ENCODE peak calls at places on chromosomes 3 and 15, in four cellular contexts. G is stomach, V is sigmoid colon, S is endothelial cell of umbilical vein. T is an unnamed sample.

GRCh38 chr15:92810418-92811138 is 89.5 kb upstream of the CHD2 start:
- DNase-seq in V (peak), G (no peak), S (peak), T (no peak)

GRCh38 chr15:81492303-81492702 is 118.3 kb upstream of the TMC3 start:
- DNase-seq in S (peak), V (no peak), G (no peak), T (no peak)

GRCh38 chr15:38275951-38276350 is 23.3 kb downstream of the SPRED1 start:
- DNase-seq in V (no peak), G (no peak), S (no peak), T (no peak)

GRCh38 chr3:45972534-45973402 is 22.9 kb downstream of the FYCO1 start:
- DNase-seq in G (no peak), S (no peak), V (peak), T (no peak)

GRCh38 chr3:130345487-130346079 is at the start of gene COL6A5:
- DNase-seq in V (no peak), S (no peak), G (no peak), T (no peak)

GRCh38 chr15:29695486-29696167 is 126.6 kb downstream of the TJP1 start:
- DNase-seq in V (no peak), G (no peak), S (no peak), T (no peak)

GRCh38 chr3:9473496-9473895 is 76.1 kb downstream of the SETD5 start:
- DNase-seq in G (no peak), V (no peak), S (no peak), T (no peak)

GRCh38 chr3:141360888-141361598 is 7.3 kb upstream of the ZBTB38 start:
- DNase-seq in G (no peak), S (peak), V (no peak), T (peak)

GRCh38 chr3:141250828-141251227 is 19.2 kb downstream of the PXYLP1 start:
- DNase-seq in S (no peak), V (no peak), G (no peak), T (no peak)

GRCh38 chr3:120497318-120497717 is 46.5 kb upstream of the FSTL1 start:
- DNase-seq in S (peak), V (no peak), G (no peak), T (no peak)

GRCh38 chr3:192566706-192567290 is 160.5 kb downstream of the FGF12 start:
- DNase-seq in V (peak), G (peak), S (peak), T (peak)

GRCh38 chr3:76566904-76567303 is 473.0 kb upstream of the ROBO2 start:
- DNase-seq in G (no peak), V (no peak), S (no peak), T (no peak)

GRCh38 chr15:31383150-31383549 is 56.5 kb downstream of the KLF13 start:
- DNase-seq in V (no peak), G (no peak), S (no peak), T (no peak)

GRCh38 chr3:151398895-151399294 is 14.3 kb upstream of the P2RY12 start:
- DNase-seq in S (no peak), V (no peak), G (no peak), T (no peak)

GRCh38 chr3:81581966-81582599 is 179.4 kb downstream of the GBE1 start:
- DNase-seq in V (no peak), S (peak), G (peak), T (no peak)

GRCh38 chr15:67501836-67502461 is 19.0 kb upstream of the C15orf61 start:
- DNase-seq in S (peak), V (no peak), G (no peak), T (no peak)

GRCh38 chr3:195258449-195259145 is 12.4 kb downstream of the XXYLT1 start:
- DNase-seq in S (peak), V (peak), G (no peak), T (no peak)

GRCh38 chr15:29223640-29224039 is 46.0 kb downstream of the NSMCE3 start:
- DNase-seq in S (no peak), G (no peak), V (no peak), T (no peak)

GRCh38 chr15:69591905-69592508 is 139.4 kb downstream of the RPLP1 start:
- DNase-seq in G (no peak), S (no peak), V (no peak), T (no peak)

GRCh38 chr3:167198949-167199348 is 181.1 kb downstream of the ZBBX start:
- DNase-seq in S (no peak), G (no peak), V (no peak), T (no peak)

GRCh38 chr3:133995264-133995663 is 34.5 kb downstream of the SLCO2A1 start:
- DNase-seq in G (no peak), V (peak), S (no peak), T (no peak)

GRCh38 chr15:70582143-70582945 is 181.0 kb downstream of the UACA start:
- DNase-seq in V (no peak), G (no peak), S (no peak), T (no peak)

GRCh38 chr3:149368850-149369497 is 8.5 kb downstream of the TM4SF1 start:
- DNase-seq in S (peak), V (no peak), G (no peak), T (no peak)

GRCh38 chr3:149364624-149365023 is 12.8 kb downstream of the TM4SF1 start:
- DNase-seq in V (no peak), S (no peak), G (no peak), T (no peak)

GRCh38 chr3:149368201-149368849 is 9.1 kb downstream of the TM4SF1 start:
- DNase-seq in V (no peak), G (no peak), S (peak), T (no peak)

GRCh38 chr3:149366031-149366430 is 11.4 kb downstream of the TM4SF1 start:
- DNase-seq in G (no peak), S (no peak), V (no peak), T (no peak)

DNA sequence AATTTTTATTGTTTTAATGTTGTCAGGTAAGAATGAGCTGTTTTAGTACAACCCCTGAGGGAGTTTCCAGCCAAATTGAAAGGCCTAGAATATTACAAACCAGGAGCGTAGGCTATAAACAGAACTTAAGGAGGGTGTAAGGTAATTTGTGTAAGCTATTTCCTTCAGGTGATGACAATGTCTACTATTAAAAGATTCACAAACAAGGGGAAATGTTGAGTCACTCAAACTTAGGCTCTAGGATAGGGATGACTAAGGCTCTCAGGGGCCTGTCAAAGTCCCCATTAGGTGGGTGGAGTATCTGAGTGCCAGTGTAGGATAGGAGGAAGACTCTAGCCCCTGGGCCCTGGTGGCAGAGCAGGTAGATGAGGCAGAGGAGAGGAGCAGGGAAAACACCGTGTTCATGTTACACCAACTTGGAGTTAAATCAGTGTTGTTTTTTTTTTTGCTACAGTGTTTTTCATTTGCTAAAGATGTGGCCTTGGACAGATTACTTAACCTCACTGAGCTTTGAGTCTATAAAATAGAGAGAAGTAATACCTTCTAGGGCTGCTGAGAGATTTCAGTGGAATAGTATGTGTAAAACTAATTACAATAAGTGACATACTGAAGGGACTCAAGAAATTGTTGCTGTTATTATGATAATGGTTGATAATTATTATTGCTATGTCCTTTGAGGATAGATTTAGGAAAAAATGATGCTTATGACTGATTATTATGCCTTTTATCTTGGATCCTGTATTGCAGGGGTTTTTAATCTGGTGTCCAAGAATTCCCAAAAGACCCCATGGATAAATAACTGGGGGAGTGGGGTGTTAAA is 10.2 kb downstream of the TM4SF1 start:
- DNase-seq in V (no peak), G (no peak), S (peak), T (no peak)
- TF ChIP-seq POLR2AphosphoS5 in V (no peak), G (peak), S (no peak), T (no peak)

GRCh38 chr3:37183976-37184375 is 9.6 kb upstream of the LRRFIP2 start:
- DNase-seq in G (no peak), V (no peak), S (no peak), T (no peak)

GRCh38 chr3:37179144-37179967 is 5.0 kb upstream of the LRRFIP2 start:
- DNase-seq in S (no peak), G (no peak), V (no peak), T (no peak)

GRCh38 chr3:37181766-37182165 is 7.4 kb upstream of the LRRFIP2 start:
- DNase-seq in V (no peak), S (no peak), G (no peak), T (no peak)

GRCh38 chr3:37182816-37183215 is 8.4 kb upstream of the LRRFIP2 start:
- DNase-seq in S (no peak), V (no peak), G (no peak), T (no peak)

DNA sequence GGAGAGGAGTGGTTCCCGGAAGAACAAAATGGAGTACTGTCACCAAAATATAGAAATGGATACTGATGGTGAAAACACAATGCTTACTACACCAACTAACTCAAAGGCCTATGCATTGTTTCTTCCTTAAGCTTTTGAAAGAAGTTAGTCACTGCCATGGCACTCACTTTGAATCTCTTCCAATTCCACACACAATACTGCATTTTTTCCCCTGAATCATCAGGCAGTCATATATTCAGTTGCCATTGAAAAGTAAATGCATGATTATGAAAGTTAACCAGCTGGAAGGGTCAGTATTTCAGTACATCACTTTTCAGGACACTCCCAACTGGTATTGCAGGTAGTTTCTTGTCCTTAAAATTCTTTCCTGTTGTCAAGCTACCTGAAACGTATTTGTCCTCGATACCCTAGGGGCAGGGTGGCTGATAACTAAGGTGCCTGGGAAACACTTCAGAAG is 9.0 kb upstream of the LRRFIP2 start:
- DNase-seq in S (peak), V (no peak), G (no peak), T (no peak)
- TF ChIP-seq POLR2AphosphoS5 in S (no peak), V (no peak), G (no peak), T (no peak)

GRCh38 chr3:71961378-71961777 is 176.4 kb upstream of the PROK2 start:
- DNase-seq in G (no peak), S (no peak), V (no peak), T (no peak)

GRCh38 chr3:71951842-71952241 is 166.9 kb upstream of the PROK2 start:
- DNase-seq in V (no peak), G (no peak), S (no peak), T (no peak)

GRCh38 chr3:71958533-71958932 is 173.6 kb upstream of the PROK2 start:
- DNase-seq in G (no peak), S (no peak), V (no peak), T (no peak)

GRCh38 chr3:71956716-71957115 is 171.8 kb upstream of the PROK2 start:
- DNase-seq in S (no peak), G (no peak), V (no peak), T (no peak)

GRCh38 chr3:71955549-71956373 is 170.8 kb upstream of the PROK2 start:
- DNase-seq in S (peak), V (peak), G (peak), T (no peak)
- TF ChIP-seq POLR2AphosphoS5 in S (no peak), V (peak), G (peak), T (no peak)

DNA sequence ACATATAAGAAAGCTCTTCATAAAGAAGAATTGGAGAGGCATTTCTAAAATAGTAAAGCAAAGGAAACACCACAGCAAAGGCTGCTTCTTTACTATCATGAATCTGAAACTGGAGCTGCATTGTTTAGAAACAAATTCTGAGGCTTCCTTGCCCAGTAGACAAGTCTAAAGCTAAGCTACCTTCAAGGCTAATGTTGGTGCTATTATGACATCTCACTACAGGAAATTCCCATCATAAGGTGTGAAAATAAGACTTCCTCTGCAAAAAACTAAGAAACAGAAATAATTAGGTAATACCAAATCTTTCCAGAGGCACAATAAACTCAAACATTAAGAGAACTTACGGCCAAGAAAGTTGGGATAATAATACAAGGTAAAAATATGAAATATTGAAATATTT is 89.9 kb upstream of the P3H2 start:
- DNase-seq in G (no peak), S (no peak), V (no peak), T (no peak)
- TF ChIP-seq POLR2AphosphoS5 in G (no peak), S (no peak), V (no peak), T (no peak)

GRCh38 chr3:175664911-175665310 is 805.8 kb downstream of the NAALADL2 start:
- DNase-seq in S (no peak), V (no peak), G (no peak), T (no peak)
- TF ChIP-seq POLR2AphosphoS5 in S (no peak), V (no peak), G (no peak), T (no peak)

DNA sequence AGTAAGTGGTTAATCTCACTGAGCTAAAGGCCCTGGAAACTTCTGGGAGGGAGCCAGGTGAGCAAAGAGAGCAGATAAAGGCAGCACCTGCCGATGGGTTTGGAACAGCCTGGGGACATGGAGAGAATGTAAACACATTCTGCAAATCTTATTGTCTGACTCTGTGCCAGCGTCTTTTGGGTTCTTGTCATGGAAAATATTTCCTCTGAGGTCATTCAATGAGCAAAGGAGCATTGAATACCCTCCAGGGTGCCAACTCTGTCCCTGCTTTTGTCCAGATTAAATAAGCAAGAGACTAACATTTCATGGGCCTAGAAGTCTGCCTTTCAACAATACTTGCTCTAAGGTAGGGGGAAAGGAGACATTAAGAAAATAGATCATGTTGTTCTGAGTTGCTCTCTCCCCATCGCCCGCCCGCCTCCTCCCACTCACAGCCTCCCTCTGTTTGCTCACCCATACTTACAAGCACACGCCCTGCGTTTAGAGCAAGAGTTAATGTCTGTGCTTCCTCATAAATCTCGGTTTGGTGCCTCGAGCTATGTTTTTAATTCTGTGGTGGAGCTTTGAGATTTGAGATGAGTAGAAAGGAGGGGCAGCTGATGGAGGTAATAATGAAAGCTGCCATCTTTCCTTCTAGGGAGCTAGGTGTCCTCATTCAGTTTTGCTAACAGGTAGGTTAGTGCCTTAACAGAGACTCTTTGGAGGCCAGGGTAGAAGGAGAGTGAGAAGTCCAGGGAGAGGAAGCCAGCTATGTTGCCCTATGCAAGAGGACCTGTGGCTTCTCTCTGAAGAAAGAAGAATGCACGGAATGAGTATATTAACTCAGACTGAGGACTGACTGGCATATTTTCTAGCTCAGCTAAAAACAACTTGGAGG is 132.9 kb downstream of the TPRG1 start:
- DNase-seq in G (peak), S (no peak), V (no peak), T (no peak)
- TF ChIP-seq POLR2AphosphoS5 in G (peak), S (no peak), V (no peak), T (no peak)

DNA sequence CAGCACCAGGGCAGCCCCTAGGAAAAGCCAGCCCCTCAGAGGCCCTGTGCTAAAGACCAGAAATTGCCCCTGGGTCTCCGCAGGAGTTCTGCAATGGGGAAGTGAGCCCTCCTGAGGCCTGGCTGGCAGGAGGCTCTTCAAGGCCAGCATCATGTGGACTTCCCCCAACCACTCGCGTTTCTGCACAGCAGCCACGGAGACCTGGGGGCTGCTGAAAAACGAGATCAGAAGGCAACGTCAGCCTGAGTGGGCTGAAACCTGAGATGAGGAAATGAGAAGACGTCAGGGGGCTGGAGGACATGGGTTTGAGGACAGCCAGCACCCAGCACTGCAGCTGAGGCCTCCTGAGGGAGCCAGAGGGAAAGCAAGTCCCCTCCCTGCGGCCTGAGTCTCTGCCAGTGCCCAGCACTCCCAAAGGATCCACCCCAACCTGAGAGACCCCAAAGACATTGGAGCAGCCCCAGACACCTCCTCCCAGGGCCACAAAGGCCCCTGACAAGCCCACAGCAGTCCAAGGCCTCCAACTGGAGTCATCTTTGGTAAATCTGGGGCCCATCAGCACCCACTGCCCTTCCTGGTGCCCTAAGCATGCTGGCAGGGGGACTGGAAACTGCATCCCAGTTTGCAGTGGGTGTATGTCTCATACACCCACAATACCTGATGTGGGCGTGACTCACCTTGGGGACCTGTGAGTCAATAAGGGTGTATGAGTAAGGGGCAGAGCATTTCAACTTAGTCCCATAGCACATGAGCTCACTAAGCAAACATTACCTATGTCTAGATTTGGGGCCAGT is 29.2 kb upstream of the CYP11A1 start:
- DNase-seq in S (no peak), G (peak), V (no peak), T (no peak)
- TF ChIP-seq POLR2AphosphoS5 in S (no peak), G (peak), V (no peak), T (peak)

GRCh38 chr3:101310580-101311375 is 9.6 kb downstream of the IMPG2 start:
- DNase-seq in S (peak), V (peak), G (no peak), T (no peak)
- TF ChIP-seq POLR2AphosphoS5 in S (no peak), V (peak), G (no peak), T (no peak)

GRCh38 chr3:29067014-29067413 is 213.9 kb upstream of the RBMS3 start:
- DNase-seq in V (no peak), G (no peak), S (peak), T (no peak)

GRCh38 chr3:29071077-29071634 is 209.7 kb upstream of the RBMS3 start:
- DNase-seq in S (no peak), V (no peak), G (no peak), T (no peak)

GRCh38 chr3:29064085-29064484 is 216.8 kb upstream of the RBMS3 start:
- DNase-seq in V (no peak), S (no peak), G (no peak), T (no peak)

DNA sequence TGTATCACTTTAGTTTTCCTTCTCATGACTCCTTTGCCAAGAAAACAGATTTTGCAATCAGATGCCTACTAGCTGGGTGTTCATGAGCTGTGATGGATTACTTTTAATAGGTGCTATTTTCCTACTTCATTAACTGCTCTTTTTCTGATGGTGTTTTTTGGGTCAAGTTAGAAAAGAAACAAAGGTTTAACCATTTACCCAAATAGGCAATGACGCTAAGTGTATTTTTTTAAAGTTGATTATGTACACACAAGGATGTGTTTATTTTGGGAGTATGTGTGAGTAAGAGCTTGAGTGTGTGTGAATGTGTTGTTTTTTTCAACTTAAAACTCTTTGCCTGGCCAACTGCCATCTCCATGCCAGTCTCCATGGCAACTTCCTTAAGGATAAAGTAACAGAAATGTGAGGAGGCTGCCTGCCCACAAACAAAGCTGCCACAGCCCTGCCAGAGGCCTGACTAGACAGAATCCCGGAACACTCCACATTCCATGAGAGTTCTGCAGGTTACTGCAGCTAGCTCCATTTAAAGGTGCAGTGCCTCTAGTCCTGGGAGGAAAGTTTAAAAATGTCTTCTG is 215.6 kb upstream of the RBMS3 start:
- DNase-seq in G (peak), V (peak), S (peak), T (no peak)
- TF ChIP-seq POLR2AphosphoS5 in G (no peak), V (peak), S (peak), T (no peak)

T was measured in GM12891.